ENCODE peak calls at places on chromosomes 16 and 17, in ten cellular contexts. K, D, X, L, Q, S, V, G, A and O are unnamed samples.

GRCh38 chr16:89096042-89096717 is 2.5 kb downstream of the ACSF3 start:
- DNase-seq in K (no peak), D (no peak), X (no peak), L (no peak), Q (no peak), S (no peak), V (no peak), G (no peak), A (no peak), O (no peak)

GRCh38 chr16:83743720-83744119 is 64.1 kb upstream of the HSBP1 start:
- DNase-seq in K (no peak), D (no peak), X (no peak), L (no peak), Q (no peak), S (no peak), V (no peak), G (no peak), A (no peak), O (no peak)

GRCh38 chr17:29504711-29505110 is 62.1 kb downstream of the ABHD15 start:
- DNase-seq in K (no peak), D (no peak), X (no peak), L (peak), Q (no peak), S (no peak), V (no peak), G (no peak), A (no peak), O (no peak)

GRCh38 chr17:65173284-65173793 is 36.2 kb downstream of the RGS9 start:
- DNase-seq in K (no peak), D (peak), X (peak), L (peak), Q (peak), S (no peak), V (peak), G (no peak), A (no peak), O (no peak)

GRCh38 chr16:66471264-66471663 is 44.2 kb downstream of the BEAN1 start:
- DNase-seq in K (no peak), D (peak), X (no peak), L (no peak), Q (no peak), S (no peak), V (no peak), G (no peak), A (no peak), O (no peak)

GRCh38 chr16:50371936-50372595 is 3.3 kb upstream of the BRD7 start:
- DNase-seq in K (no peak), D (peak), X (no peak), L (no peak), Q (no peak), S (peak), V (no peak), G (no peak), A (no peak), O (peak)

GRCh38 chr16:80023865-80024264 is 423.3 kb upstream of the MAF start:
- DNase-seq in K (no peak), D (no peak), X (no peak), L (no peak), Q (no peak), S (no peak), V (no peak), G (no peak), A (no peak), O (no peak)

GRCh38 chr17:8436169-8436932 is 667 bp downstream of the NDEL1 start:
- DNase-seq in K (peak), D (peak), X (peak), L (peak), Q (peak), S (peak), V (peak), G (peak), A (peak), O (peak)

GRCh38 chr17:76740329-76741118 is 2.6 kb downstream of the MFSD11 start:
- DNase-seq in K (no peak), D (no peak), X (no peak), L (peak), Q (no peak), S (no peak), V (no peak), G (no peak), A (no peak), O (no peak)

GRCh38 chr16:56072096-56072495 is 119.2 kb upstream of the GNAO1 start:
- DNase-seq in K (no peak), D (no peak), X (no peak), L (no peak), Q (no peak), S (no peak), V (no peak), G (no peak), A (no peak), O (no peak)

GRCh38 chr16:11619327-11619851 is 32.7 kb upstream of the LITAF start:
- DNase-seq in K (no peak), D (no peak), X (no peak), L (no peak), Q (no peak), S (no peak), V (peak), G (no peak), A (no peak), O (no peak)

GRCh38 chr17:46771601-46772012 is 46.9 kb downstream of the WNT3 start:
- DNase-seq in K (no peak), D (peak), X (no peak), L (no peak), Q (peak), S (peak), V (peak), G (peak), A (no peak), O (no peak)

GRCh38 chr16:89615596-89616090 is 2.2 kb downstream of the DPEP1 start:
- DNase-seq in K (no peak), D (peak), X (no peak), L (no peak), Q (peak), S (peak), V (no peak), G (peak), A (no peak), O (peak)

GRCh38 chr16:86982912-86983311 is 334.3 kb downstream of the C16orf95 start:
- DNase-seq in K (no peak), D (no peak), X (no peak), L (no peak), Q (no peak), S (no peak), V (no peak), G (no peak), A (no peak), O (no peak)

GRCh38 chr17:30950669-30951399 is 20.0 kb upstream of the RNF135 start:
- DNase-seq in K (peak), D (no peak), X (peak), L (peak), Q (peak), S (no peak), V (peak), G (no peak), A (no peak), O (no peak)

GRCh38 chr16:66169817-66170216 is 196.7 kb upstream of the CDH5 start:
- DNase-seq in K (no peak), D (peak), X (no peak), L (no peak), Q (no peak), S (no peak), V (no peak), G (no peak), A (no peak), O (no peak)

GRCh38 chr16:67456383-67457140 is 24.4 kb downstream of the ATP6V0D1 start:
- DNase-seq in K (peak), D (peak), X (peak), L (peak), Q (no peak), S (peak), V (peak), G (no peak), A (no peak), O (no peak)

GRCh38 chr17:7347630-7348477 is 4.1 kb upstream of the KCTD11 start:
- DNase-seq in K (no peak), D (peak), X (no peak), L (peak), Q (no peak), S (no peak), V (no peak), G (no peak), A (no peak), O (no peak)

GRCh38 chr17:7343250-7343649 is 6.9 kb downstream of the ACAP1 start:
- DNase-seq in K (no peak), D (no peak), X (no peak), L (no peak), Q (no peak), S (no peak), V (no peak), G (no peak), A (no peak), O (no peak)

GRCh38 chr17:7351665-7352558 is at the start of gene KCTD11:
- DNase-seq in K (peak), D (peak), X (peak), L (peak), Q (peak), S (peak), V (peak), G (peak), A (peak), O (peak)

GRCh38 chr17:7348478-7349242 is 3.3 kb upstream of the KCTD11 start:
- DNase-seq in K (no peak), D (peak), X (no peak), L (peak), Q (no peak), S (no peak), V (no peak), G (no peak), A (no peak), O (no peak)

DNA sequence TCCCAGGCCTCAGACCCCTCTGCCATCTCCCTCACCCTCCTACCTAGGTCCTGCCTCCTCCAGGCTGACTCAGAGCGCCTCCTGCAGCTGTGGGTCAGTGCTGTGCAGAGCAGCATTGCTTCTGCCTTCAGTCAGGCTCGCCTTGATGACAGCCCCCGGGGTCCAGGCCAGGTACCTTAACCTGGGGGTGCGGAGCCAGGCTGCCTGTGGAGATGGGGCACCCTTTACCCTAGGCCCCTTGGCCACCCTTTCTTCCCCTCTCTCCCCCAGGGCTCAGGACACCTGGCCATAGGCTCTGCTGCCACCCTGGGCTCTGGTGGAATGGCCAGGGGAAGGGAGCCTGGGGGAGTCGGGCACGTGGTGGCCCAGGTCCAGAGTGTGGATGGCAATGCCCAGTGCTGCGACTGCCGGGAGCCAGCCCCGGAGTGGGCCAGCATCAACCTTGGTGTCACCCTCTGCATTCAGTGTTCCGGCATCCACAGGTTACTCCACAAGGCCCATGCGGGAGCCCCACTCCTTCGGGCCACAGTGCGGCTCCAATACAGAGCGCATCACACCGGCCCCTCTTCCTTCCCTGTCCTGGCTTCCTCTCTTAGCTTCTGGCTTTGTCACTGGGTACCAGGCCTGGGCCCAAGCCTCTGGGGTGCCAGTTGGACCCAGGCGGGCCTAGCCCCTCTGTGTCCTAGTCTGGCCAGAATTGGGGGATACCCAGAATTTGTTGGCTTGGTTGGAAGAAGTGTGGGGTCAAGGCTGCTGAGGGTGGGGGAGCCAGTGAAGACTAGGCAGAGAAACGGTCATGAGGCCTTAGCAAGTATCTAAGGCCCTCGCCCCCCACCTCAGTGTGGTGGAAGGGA is 5.0 kb upstream of the KCTD11 start:
- DNase-seq in K (no peak), D (no peak), X (no peak), L (no peak), Q (no peak), S (no peak), V (no peak), G (no peak), A (no peak), O (no peak)
- TF ChIP-seq CTCF in K (no peak), D (no peak), X (no peak), L (no peak), Q (no peak), S (no peak), V (no peak), G (no peak), A (no peak), O (no peak)

GRCh38 chr17:27206447-27206846 is 87.5 kb upstream of the WSB1 start:
- DNase-seq in K (no peak), D (peak), X (no peak), L (peak), Q (peak), S (peak), V (no peak), G (no peak), A (no peak), O (no peak)
- TF ChIP-seq CTCF in K (peak), D (peak), X (no peak), L (peak), Q (no peak), S (no peak), V (no peak), G (no peak), A (no peak), O (no peak)

GRCh38 chr17:3801792-3802191 is 804 bp upstream of the ITGAE start:
- DNase-seq in K (no peak), D (no peak), X (no peak), L (no peak), Q (no peak), S (no peak), V (no peak), G (no peak), A (no peak), O (no peak)

GRCh38 chr17:3804503-3804931 is 3.5 kb upstream of the ITGAE start:
- DNase-seq in K (no peak), D (no peak), X (no peak), L (peak), Q (no peak), S (no peak), V (peak), G (peak), A (no peak), O (no peak)

GRCh38 chr17:3803308-3803640 is 2.3 kb upstream of the ITGAE start:
- DNase-seq in K (no peak), D (no peak), X (no peak), L (no peak), Q (no peak), S (no peak), V (no peak), G (no peak), A (no peak), O (no peak)

GRCh38 chr17:3801043-3801746 is at the start of gene ITGAE:
- DNase-seq in K (no peak), D (no peak), X (no peak), L (no peak), Q (no peak), S (no peak), V (no peak), G (no peak), A (no peak), O (no peak)

GRCh38 chr17:3802461-3803307 is 1.7 kb upstream of the ITGAE start:
- DNase-seq in K (peak), D (no peak), X (no peak), L (peak), Q (no peak), S (no peak), V (peak), G (no peak), A (no peak), O (no peak)
- TF ChIP-seq CTCF in K (no peak), D (no peak), X (no peak), L (no peak), Q (no peak), S (no peak), V (no peak), G (no peak), A (no peak), O (no peak)

DNA sequence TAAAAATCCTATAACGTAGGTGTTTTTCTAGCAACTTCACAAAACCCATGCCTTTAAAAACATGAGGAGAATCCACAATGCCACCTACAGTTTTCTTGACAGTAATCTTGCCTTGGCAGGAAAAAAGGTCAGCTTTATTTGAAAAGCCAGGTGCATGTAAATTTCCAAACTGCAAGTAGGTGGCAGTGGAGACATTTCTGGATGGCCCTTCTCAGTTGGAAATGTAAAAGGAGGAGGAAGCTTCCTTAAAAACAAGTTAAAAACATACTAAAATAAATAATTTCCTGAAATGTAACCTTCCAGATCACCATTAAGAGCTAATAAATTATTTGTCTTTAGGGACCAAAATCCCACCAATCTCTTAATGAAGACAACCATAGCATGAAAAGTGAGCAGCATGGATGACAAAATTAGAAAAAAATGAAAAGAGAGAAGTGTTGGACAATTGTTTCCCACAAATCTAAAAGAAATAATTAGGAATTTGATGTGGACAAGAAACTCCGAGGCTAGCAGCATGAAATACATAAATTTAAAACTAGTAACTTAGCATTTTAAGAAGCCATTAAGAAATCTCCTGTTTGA is 152.2 kb downstream of the SNX11 start:
- DNase-seq in K (no peak), D (peak), X (no peak), L (peak), Q (peak), S (no peak), V (no peak), G (no peak), A (no peak), O (no peak)
- TF ChIP-seq CTCF in K (peak), D (peak), X (peak), L (peak), Q (peak), S (peak), V (no peak), G (peak), A (peak), O (peak)

DNA sequence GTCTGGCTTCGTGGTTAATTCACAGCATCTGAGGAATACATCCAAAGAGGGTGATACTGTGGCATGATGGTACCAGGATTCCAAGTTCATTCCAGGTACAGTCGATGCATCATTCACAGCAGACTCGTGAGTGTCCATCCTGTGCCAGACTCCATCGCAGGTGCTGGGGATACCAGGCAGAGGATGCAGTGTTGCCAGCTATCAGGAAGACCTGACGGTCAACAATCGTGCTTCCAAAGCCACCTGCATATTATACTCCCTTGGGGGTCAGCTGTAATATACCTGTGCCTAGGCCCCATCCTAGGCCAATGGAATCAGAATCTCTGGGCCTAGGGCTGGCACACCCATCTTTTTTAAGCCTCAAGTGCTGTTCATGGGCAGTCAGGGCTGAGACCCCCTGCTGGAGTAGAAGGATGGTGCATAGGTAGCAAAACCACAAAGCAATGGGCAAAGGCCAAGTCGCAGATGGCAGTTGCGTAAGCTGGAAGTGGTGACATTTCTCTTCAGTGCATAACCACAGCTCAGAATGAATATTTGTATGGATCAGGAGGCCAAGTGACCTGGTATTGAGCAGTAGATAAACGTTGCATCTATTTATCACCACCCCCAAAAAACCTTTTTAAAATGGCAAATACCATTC is 42.9 kb upstream of the C16orf78 start:
- DNase-seq in K (no peak), D (no peak), X (no peak), L (no peak), Q (no peak), S (no peak), V (no peak), G (no peak), A (no peak), O (no peak)
- TF ChIP-seq CTCF in K (no peak), D (peak), X (no peak), L (no peak), Q (no peak), S (no peak), V (no peak), G (no peak), A (peak), O (peak)

DNA sequence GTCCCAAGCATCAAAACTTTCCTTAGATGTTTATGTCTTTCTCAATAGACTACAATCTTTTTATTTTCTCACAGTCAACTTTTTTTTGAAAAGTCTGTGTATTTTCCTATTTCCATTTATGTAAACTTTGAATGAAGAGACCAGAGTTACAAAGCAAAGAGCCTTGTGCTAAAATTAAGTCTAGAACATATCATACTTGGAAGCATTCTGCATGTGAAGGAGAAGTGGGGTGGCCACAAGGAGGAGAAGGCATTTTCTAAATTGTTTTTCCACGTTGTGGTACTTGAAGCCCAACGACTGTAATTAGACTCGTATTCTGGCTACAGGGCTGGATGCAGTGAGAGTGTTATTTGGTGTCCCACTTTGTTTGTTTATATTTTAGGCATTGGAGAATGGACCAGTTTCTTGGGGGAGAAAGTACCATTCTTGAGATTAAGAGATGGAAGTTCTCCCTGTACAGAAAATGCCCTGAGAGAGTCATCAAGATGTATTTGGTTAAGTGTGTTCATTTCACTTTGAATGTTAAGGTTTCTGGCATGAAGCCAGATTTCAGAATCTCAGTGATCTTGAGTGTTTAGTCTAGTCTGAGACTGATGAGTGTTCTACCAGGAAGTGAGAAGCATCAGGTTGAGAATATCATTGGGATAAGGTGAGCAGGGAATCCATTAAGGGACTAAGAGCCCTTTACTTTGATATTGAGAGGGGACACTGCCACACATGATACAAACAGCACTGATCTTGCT is 71.6 kb downstream of the MAP2K6 start:
- DNase-seq in K (no peak), D (no peak), X (no peak), L (peak), Q (no peak), S (no peak), V (no peak), G (no peak), A (no peak), O (no peak)
- TF ChIP-seq CTCF in K (no peak), D (no peak), X (no peak), L (no peak), Q (no peak), S (no peak), V (no peak), G (no peak), A (no peak), O (no peak)

DNA sequence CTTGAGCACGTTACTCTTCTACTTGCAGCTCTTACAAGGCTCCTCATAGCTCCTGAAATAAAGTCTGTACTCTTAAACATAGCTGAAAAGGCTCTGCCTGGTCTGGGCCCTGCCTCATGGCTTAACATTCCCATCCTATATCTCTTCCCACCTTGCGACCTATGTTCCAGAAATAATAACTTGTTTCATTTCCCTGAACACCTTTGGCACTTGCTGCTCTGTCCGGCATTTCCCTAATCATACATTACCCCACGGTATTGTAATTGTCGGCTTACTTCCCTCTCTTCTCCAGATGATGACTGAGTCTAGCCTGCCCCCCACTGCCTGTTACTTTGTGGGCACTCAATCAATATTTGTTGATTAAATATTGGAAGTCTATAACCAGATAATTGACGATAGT is 23.2 kb upstream of the SUPT4H1 start:
- DNase-seq in K (no peak), D (peak), X (no peak), L (no peak), Q (no peak), S (no peak), V (no peak), G (no peak), A (no peak), O (no peak)
- TF ChIP-seq CTCF in K (no peak), D (no peak), X (no peak), L (no peak), Q (no peak), S (no peak), V (no peak), G (no peak), A (no peak), O (no peak)

GRCh38 chr16:57126412-57126811 is 34.0 kb downstream of the CPNE2 start:
- DNase-seq in K (no peak), D (no peak), X (no peak), L (no peak), Q (no peak), S (no peak), V (no peak), G (no peak), A (no peak), O (no peak)
- TF ChIP-seq CTCF in K (no peak), D (no peak), X (no peak), L (no peak), Q (no peak), S (no peak), V (no peak), G (no peak), A (no peak), O (no peak)